ENCODE peak calls at places on chromosomes 5 and 9, in six cellular contexts. C is prostate gland, M is colonic mucosa, B is psoas muscle, R is DND-41, U is fibroblast of lung. Z is an unnamed sample. For H3K36me3, the result is how much of the 10 kb centered on the place peaks cover.

GRCh38 chr5:91643796-91644195 is 260.7 kb upstream of the ARRDC3 start:
- DNase-seq in M (no peak), U (peak), C (no peak), B (no peak), R (no peak), Z (no peak)

GRCh38 chr5:118675247-118675646 is 313.1 kb downstream of the DTWD2 start:
- DNase-seq in M (no peak), B (no peak), C (no peak), R (no peak), U (no peak), Z (no peak)

GRCh38 chr5:171367424-171368370 is 20.0 kb upstream of the NPM1 start:
- DNase-seq in B (no peak), C (no peak), R (no peak), M (no peak), U (peak), Z (peak)

GRCh38 chr5:111551120-111551519 is 38.8 kb upstream of the STARD4 start:
- DNase-seq in M (no peak), B (no peak), R (no peak), C (no peak), U (peak), Z (no peak)

GRCh38 chr5:43702815-43703214 is 99.8 kb downstream of the NNT start:
- DNase-seq in B (no peak), R (no peak), M (no peak), C (no peak), U (peak), Z (no peak)

GRCh38 chr9:94729199-94729598 is 2.7 kb downstream of the AOPEP start:
- DNase-seq in R (no peak), M (no peak), B (no peak), C (no peak), U (no peak), Z (no peak)

GRCh38 chr5:109485030-109485429 is 75.3 kb upstream of the PJA2 start:
- DNase-seq in B (peak), U (peak), M (peak), C (peak), R (no peak), Z (no peak)

GRCh38 chr9:126399251-126399650 is 72.6 kb downstream of the MVB12B start:
- DNase-seq in M (no peak), U (peak), C (no peak), B (no peak), R (no peak), Z (no peak)

GRCh38 chr5:143271431-143271830 is 132.1 kb downstream of the NR3C1 start:
- DNase-seq in U (no peak), B (no peak), M (no peak), C (no peak), R (no peak), Z (no peak)

GRCh38 chr9:16417101-16417500 is 453.4 kb downstream of the BNC2 start:
- DNase-seq in M (no peak), C (no peak), B (no peak), U (peak), R (peak), Z (no peak)

GRCh38 chr9:81424431-81424830 is 264.9 kb downstream of the TLE1 start:
- DNase-seq in B (no peak), R (no peak), U (peak), C (no peak), M (no peak), Z (no peak)

GRCh38 chr5:172492097-172492840 is 37.9 kb upstream of the SH3PXD2B start:
- DNase-seq in M (peak), B (no peak), C (no peak), U (no peak), R (no peak), Z (no peak)

GRCh38 chr5:68932830-68933434 is 160.9 kb upstream of the SLC30A5 start:
- DNase-seq in B (no peak), U (peak), R (peak), C (no peak), M (no peak), Z (no peak)

GRCh38 chr9:84338792-84339191 is 1.8 kb downstream of the SLC28A3 start:
- DNase-seq in R (no peak), M (peak), C (no peak), U (no peak), B (no peak), Z (no peak)

GRCh38 chr5:14264605-14265316 is 121.6 kb downstream of the TRIO start:
- DNase-seq in M (peak), B (peak), R (peak), C (peak), U (peak), Z (peak)

GRCh38 chr9:13354733-13355132 is 75.2 kb upstream of the MPDZ start:
- DNase-seq in U (peak), B (no peak), R (no peak), C (no peak), M (no peak), Z (no peak)

GRCh38 chr9:73270967-73271722 is 119.5 kb downstream of the ANXA1 start:
- DNase-seq in U (peak), M (no peak), C (no peak), B (no peak), R (no peak), Z (peak)

GRCh38 chr9:123834907-123835562 is 94.9 kb downstream of the DENND1A start:
- DNase-seq in B (no peak), R (no peak), M (no peak), U (peak), C (no peak), Z (no peak)

GRCh38 chr9:76905661-76905983 is 292 bp downstream of the PRUNE2 start:
- DNase-seq in B (no peak), U (peak), C (no peak), R (no peak), M (no peak), Z (no peak)

DNA sequence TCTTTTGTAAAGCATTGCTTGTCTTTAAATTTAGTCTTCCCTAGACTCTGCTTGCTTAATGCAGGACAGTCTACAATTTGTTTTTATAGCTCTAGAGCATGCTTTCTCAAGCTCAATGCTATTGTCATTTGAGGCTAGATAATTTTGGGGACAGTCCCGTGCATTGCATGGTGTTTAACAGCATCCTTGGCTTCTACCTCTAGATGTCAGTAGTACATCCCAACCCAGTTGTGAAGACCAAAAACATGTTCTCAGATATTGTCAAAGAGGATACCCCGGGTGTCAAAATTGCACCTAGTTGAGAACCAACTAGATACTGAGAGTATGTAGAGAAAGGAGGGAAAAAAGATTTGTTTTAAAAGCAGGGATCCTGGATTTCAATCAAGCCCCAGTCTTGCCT is 277.5 kb downstream of the CEMIP2 start:
- DNase-seq in B (no peak), M (no peak), C (no peak), U (no peak), R (no peak), Z (no peak)
- TF ChIP-seq CTCF in B (no peak), M (no peak), C (no peak), U (peak), R (peak), Z (peak)

GRCh38 chr9:21965401-21965951 is 28.7 kb downstream of the CDKN2A start:
- DNase-seq in R (no peak), M (peak), U (peak), B (peak), C (no peak), Z (no peak)
- H3K4me3 ChIP-seq in R (no peak), M (peak), U (peak), B (peak), C (peak), Z (peak)

GRCh38 chr5:1080414-1080813 is 31.4 kb downstream of the SLC12A7 start:
- DNase-seq in B (no peak), C (no peak), M (no peak), U (no peak), R (no peak), Z (no peak)

GRCh38 chr5:1078851-1079250 is 33.0 kb downstream of the SLC12A7 start:
- DNase-seq in M (no peak), U (no peak), C (no peak), R (no peak), B (no peak), Z (no peak)

GRCh38 chr5:1078206-1078605 is 33.7 kb downstream of the SLC12A7 start:
- DNase-seq in U (no peak), R (no peak), B (no peak), M (no peak), C (no peak), Z (no peak)

GRCh38 chr5:1079961-1080360 is 31.9 kb downstream of the SLC12A7 start:
- DNase-seq in U (no peak), C (no peak), R (no peak), M (no peak), B (no peak), Z (no peak)

GRCh38 chr5:1079486-1079885 is 32.4 kb downstream of the SLC12A7 start:
- DNase-seq in B (no peak), R (no peak), U (no peak), M (no peak), C (no peak), Z (no peak)
- H3K36me3 ChIP-seq in B (under half), R (under half), U (under half), M (under half), C (under half), Z (under half)

GRCh38 chr5:593511-593910 is 18.6 kb upstream of the CEP72 start:
- DNase-seq in B (no peak), U (no peak), R (no peak), C (no peak), M (no peak), Z (no peak)

GRCh38 chr5:595285-595684 is 16.9 kb upstream of the CEP72 start:
- DNase-seq in U (no peak), B (no peak), M (no peak), C (no peak), R (no peak), Z (no peak)

GRCh38 chr5:592158-592557 is 20.0 kb upstream of the CEP72 start:
- DNase-seq in M (no peak), B (no peak), U (no peak), R (no peak), C (no peak), Z (no peak)

GRCh38 chr5:591746-592145 is 20.4 kb upstream of the CEP72 start:
- DNase-seq in B (no peak), R (no peak), M (no peak), C (no peak), U (no peak), Z (no peak)

DNA sequence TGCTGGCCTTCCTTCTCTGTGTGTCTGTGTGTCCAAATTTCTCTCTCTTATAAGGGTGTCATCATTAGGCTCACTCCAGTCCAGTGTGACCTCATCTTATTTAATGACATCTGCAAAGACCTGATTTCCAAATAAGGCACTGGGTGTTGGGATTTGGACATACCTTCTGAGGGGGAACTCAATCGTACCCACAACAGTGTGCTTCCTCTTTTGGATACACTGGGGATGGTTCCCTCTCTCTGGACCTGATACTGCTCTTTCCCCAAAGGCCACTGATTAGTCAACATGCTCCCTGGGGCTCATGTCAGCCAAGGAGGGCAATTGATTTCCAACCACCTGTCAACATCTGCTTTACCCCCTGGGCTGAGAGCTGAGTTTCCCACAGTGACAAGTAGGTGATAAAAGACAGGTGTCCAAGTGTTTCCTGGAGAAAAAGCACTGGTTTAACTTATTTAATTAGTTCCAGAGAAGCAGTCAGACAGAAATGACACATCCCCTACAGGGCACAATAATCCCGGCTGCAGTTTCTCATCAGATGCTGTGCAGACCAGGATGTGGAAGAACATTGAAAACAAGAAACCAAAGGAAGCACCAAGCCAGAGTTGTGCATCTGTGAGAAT is 17.8 kb upstream of the CEP72 start:
- DNase-seq in M (no peak), U (no peak), C (no peak), R (no peak), B (no peak), Z (no peak)
- TF ChIP-seq CTCF in M (no peak), U (no peak), C (no peak), R (no peak), B (no peak), Z (no peak)

GRCh38 chr5:123785160-123786001 is 273.4 kb downstream of the CSNK1G3 start:
- DNase-seq in M (no peak), B (no peak), U (peak), R (no peak), C (no peak), Z (peak)
- H3K4me3 ChIP-seq in M (no peak), B (peak), U (no peak), R (no peak), C (no peak), Z (no peak)

GRCh38 chr5:38451372-38451735 is 105.1 kb downstream of the LIFR start:
- DNase-seq in M (no peak), C (no peak), R (no peak), U (no peak), B (no peak), Z (no peak)
- H3K36me3 ChIP-seq in M (under half), C (under half), R (under half), U (under half), B (under half), Z (under half)

DNA sequence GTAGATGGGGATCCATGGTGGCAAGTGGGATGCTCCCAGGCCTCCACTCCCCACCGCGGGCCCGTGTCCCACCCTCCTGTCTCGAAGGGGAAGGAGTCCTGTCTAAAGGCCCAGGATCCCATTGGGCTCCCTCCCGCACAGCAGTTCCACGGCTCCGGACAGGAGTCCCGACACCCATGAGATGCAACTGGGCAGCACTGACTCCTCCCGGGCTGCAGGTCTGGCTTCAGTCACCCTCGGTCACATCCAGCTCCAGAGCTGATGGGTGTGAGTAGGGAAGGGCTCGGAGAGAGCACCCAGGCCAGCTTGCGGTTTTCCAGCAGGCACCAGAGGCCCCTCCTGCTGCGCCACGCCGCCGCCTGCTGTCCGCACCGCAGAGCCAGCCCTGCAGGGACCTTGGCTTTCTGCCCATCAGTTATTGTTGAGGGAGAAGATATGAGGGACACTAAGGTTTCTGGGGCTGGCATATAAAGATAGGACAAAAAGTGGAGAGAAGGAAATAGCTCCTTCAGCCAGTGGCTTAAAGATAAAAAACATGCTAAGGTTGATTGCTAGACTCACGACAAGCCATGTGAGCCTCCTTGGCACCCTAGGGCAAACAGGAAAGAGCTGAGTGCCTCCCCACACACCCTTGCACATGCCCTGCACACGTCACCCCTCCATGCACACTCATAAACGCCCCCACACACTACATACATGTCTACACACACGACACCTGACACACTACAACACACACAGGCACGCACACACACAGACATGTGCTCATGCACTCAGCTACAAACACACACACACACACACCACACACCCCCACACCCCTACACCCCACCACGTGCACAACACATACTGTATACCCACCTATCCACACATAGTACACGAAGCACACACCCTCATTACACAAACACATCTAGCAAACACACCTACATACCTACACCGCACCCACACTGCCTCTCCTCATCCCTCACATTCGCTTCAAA is 79.0 kb downstream of the AK8 start:
- DNase-seq in C (peak), B (no peak), R (no peak), U (no peak), M (peak), Z (no peak)
- TF ChIP-seq CTCF in C (no peak), B (no peak), R (no peak), U (no peak), M (peak), Z (no peak)